ENCODE peak calls at places on chromosomes 11 and 22, in six cellular contexts. L is left ventricle myocardium inferior, G is fibroblast of mammary gland, M is foreskin fibroblast, T is cardiac fibroblast, B is lung. N is an unnamed sample.

GRCh38 chr11:98090861-98091575 is 929.7 kb upstream of the CNTN5 start:
- DNase-seq in L (no peak), G (no peak), M (no peak), T (no peak), B (no peak), N (no peak)

GRCh38 chr11:44252999-44253602 is 56.8 kb downstream of the ALX4 start:
- DNase-seq in L (no peak), G (no peak), M (no peak), T (no peak), B (no peak), N (no peak)

GRCh38 chr11:2777396-2777795 is 77.6 kb upstream of the KCNQ1OT1 start:
- DNase-seq in L (peak; percentile 7), G (no peak), M (peak; percentile 7), T (peak; percentile 23), B (peak; percentile 26), N (peak; percentile 73)

GRCh38 chr11:106159846-106160245 is 82.4 kb downstream of the AASDHPPT start:
- DNase-seq in L (no peak), G (peak; percentile 64), M (peak; percentile 29), T (peak; percentile 76), B (no peak), N (peak; percentile 71)

GRCh38 chr11:116970485-116971292 is 127.5 kb downstream of the SIK3 start:
- DNase-seq in L (no peak), G (peak; percentile 43), M (peak; percentile 46), T (no peak), B (no peak), N (peak; percentile 25)

GRCh38 chr11:121927359-121927758 is 188.7 kb downstream of the BLID start:
- DNase-seq in L (no peak), G (no peak), M (no peak), T (no peak), B (no peak), N (no peak)

GRCh38 chr22:38034278-38034882 is 22.8 kb upstream of the PICK1 start:
- DNase-seq in L (peak; percentile 70), G (peak; percentile 93), M (peak; percentile 89), T (peak; percentile 95), B (peak; percentile 52), N (peak; percentile 92)

GRCh38 chr11:86447763-86448480 is 73.2 kb downstream of the CCDC81 start:
- DNase-seq in L (no peak), G (no peak), M (no peak), T (no peak), B (no peak), N (no peak)

GRCh38 chr11:108733479-108734116 is 68.7 kb downstream of the DDX10 start:
- DNase-seq in L (no peak), G (peak; percentile 84), M (peak; percentile 44), T (peak; percentile 72), B (no peak), N (peak; percentile 68)

GRCh38 chr22:41359376-41359775 is 22.4 kb upstream of the TEF start:
- DNase-seq in L (no peak), G (no peak), M (no peak), T (no peak), B (no peak), N (no peak)

GRCh38 chr22:50708996-50709395 is 29.0 kb upstream of the ACR start:
- DNase-seq in L (no peak), G (no peak), M (no peak), T (no peak), B (no peak), N (no peak)

GRCh38 chr11:35747638-35748037 is 85.1 kb downstream of the TRIM44 start:
- DNase-seq in L (no peak), G (no peak), M (no peak), T (no peak), B (no peak), N (no peak)

GRCh38 chr11:2789331-2789730 is 89.5 kb upstream of the KCNQ1OT1 start:
- DNase-seq in L (peak; percentile 6), G (no peak), M (no peak), T (no peak), B (no peak), N (no peak)

GRCh38 chr11:29628584-29628983 is 388.2 kb downstream of the KCNA4 start:
- DNase-seq in L (no peak), G (no peak), M (no peak), T (no peak), B (no peak), N (no peak)

GRCh38 chr11:29629281-29629680 is 387.5 kb downstream of the KCNA4 start:
- DNase-seq in L (no peak), G (no peak), M (no peak), T (no peak), B (no peak), N (no peak)

GRCh38 chr11:29634744-29635143 is 382.1 kb downstream of the KCNA4 start:
- DNase-seq in L (no peak), G (no peak), M (no peak), T (no peak), B (no peak), N (no peak)

DNA sequence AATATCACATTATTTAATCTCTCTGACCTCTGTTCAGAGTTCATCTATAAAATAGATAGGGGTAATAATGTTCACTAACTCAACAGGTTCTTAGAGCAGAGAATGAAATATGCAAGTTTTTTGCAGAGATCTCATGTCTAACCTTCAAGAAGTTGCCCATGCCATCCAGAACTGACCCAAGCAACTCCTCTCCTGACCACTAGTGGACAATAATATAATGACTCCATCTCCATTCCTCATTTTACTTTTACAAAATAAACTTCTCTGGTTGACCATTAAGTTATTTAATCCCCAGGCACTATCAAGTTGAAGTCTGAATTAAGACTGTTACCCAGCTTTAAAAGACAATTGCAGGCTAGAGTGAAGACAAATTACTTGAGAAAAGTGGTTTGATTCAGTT is 382.6 kb downstream of the KCNA4 start:
- DNase-seq in L (no peak), G (no peak), M (no peak), T (peak; percentile 17), B (no peak), N (peak; percentile 30)
- TF ChIP-seq CTCF in L (peak; percentile 47), G (peak; percentile 28), M (no peak), T (peak; percentile 20), B (no peak), N (peak; percentile 28)

DNA sequence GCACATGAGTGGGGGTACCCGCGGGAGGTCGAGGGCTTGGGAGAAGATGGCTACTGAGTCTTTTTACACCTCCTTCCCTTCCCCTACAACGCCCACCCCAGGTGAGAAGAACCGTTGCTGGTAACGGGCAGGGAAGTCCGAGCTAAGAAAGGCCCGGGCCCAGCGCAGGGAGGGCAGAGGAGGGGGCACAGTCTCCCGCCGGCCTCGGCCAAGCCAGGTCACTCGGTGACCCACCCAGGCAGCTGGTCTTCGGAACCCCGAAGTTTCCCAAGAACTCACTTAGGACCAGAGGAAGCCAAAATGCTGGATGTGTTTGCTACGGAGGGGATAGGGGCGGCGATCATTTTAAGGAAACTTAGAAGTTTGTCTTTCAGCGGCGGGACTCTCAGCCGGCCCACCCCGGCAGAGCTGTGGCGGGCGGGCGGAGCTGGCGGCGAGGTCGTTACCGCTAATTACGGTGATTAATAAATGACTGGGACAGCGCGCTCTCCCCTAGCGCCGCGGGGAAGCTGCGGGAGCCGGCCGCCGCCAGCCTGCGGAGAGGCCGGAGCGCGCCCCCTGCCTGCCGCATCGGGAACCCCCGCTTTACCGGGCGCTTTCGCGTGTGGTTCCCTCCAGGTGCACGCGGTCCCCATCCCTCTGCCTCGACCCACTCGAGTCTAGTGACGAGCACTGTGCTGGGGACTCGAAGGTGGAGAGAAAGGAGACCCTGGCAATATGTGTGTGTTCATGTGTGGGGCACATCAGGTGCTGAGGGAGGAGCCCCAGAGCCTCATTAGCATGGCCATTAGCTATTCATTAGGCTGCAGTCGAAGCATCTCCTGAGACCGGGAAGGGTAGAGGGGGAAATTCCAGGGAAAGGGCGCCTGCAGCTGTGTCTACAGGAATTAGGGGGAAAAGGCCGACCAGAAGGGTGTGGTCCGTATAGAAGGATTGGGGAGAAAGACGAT is 945 bp downstream of the ROBO3 start:
- DNase-seq in L (no peak), G (no peak), M (no peak), T (peak; percentile 38), B (no peak), N (peak; percentile 13)
- TF ChIP-seq CTCF in L (peak; percentile 87), G (peak; percentile 50), M (peak; percentile 85), T (peak; percentile 57), B (peak; percentile 48), N (peak; percentile 80)

GRCh38 chr11:19431059-19431398 is 190.3 kb upstream of the E2F8 start:
- DNase-seq in L (no peak), G (no peak), M (no peak), T (no peak), B (no peak), N (no peak)

GRCh38 chr11:19430346-19431058 is 189.8 kb upstream of the E2F8 start:
- DNase-seq in L (no peak), G (no peak), M (no peak), T (no peak), B (no peak), N (no peak)

GRCh38 chr11:19433367-19433766 is 192.6 kb upstream of the E2F8 start:
- DNase-seq in L (no peak), G (no peak), M (no peak), T (no peak), B (no peak), N (no peak)

GRCh38 chr11:19433791-19434190 is 193.0 kb upstream of the E2F8 start:
- DNase-seq in L (no peak), G (no peak), M (no peak), T (no peak), B (no peak), N (no peak)

GRCh38 chr11:19432370-19433163 is 191.8 kb upstream of the E2F8 start:
- DNase-seq in L (no peak), G (peak; percentile 97), M (peak; percentile 86), T (peak; percentile 90), B (no peak), N (peak; percentile 88)
- TF ChIP-seq CTCF in L (no peak), G (no peak), M (no peak), T (no peak), B (no peak), N (no peak)

GRCh38 chr11:102929966-102930365 is 25.6 kb downstream of the MMP13 start:
- DNase-seq in L (no peak), G (no peak), M (no peak), T (no peak), B (no peak), N (no peak)
- TF ChIP-seq CTCF in L (no peak), G (no peak), M (no peak), T (no peak), B (no peak), N (no peak)

DNA sequence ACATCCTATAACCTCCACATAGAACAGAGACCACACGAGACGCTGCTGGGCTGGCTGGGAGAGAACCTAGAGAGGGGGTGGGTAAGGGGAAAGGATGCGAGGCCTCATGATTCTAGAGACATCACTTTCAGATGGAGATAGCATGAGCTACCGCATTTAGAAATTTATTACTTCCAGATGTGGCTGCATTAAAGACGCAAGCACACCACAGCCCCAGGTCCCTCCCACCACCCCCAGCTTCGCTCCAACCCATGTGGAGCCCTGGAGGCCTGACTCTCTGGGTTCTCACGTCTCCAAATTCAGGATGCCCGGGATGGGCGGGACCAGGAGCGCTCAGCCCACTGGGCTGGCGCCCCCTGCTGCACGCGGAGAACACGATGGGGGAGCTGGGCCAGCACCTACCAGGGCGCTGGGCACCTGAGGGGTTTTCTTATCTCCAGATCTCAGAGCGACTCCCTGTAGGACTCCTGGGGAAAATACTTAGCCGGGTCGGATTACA is 13.6 kb downstream of the MRPL21 start:
- DNase-seq in L (peak; percentile 78), G (peak; percentile 99), M (peak; percentile 99), T (peak; percentile 90), B (no peak), N (no peak)
- TF ChIP-seq CTCF in L (peak; percentile 57), G (peak; percentile 81), M (peak; percentile 94), T (peak; percentile 76), B (no peak), N (peak; percentile 10)

N was measured in MCF 10A.